ENCODE peak calls at places on chromosomes 7 and 10, in eight cellular contexts. A is AG04450, Q is IMR-90, V is cardiac muscle cell, N is WERI-Rb-1, J is mucosa of descending colon, E is Panc1, Z is heart left ventricle. X is an unnamed sample.

GRCh38 chr10:128994598-128995143 is 472.4 kb upstream of the MGMT start:
- DNase-seq in Q (no peak), V (no peak), N (no peak), J (no peak), A (no peak), Z (no peak), E (no peak), X (no peak)

GRCh38 chr7:114874170-114874569 is 47.7 kb upstream of the MDFIC start:
- DNase-seq in V (no peak), J (no peak), E (no peak), A (no peak), N (no peak), Q (no peak), Z (no peak), X (no peak)

GRCh38 chr7:3887071-3887691 is 586.1 kb downstream of the SDK1 start:
- DNase-seq in N (no peak), Z (no peak), Q (no peak), E (no peak), J (no peak), V (no peak), A (no peak), X (no peak)

GRCh38 chr10:120580651-120581259 is 123.7 kb downstream of the PLPP4 start:
- DNase-seq in N (no peak), E (no peak), V (no peak), J (no peak), Z (no peak), Q (no peak), A (no peak), X (no peak)

GRCh38 chr10:64041185-64041988 is 520.2 kb downstream of the REEP3 start:
- DNase-seq in V (peak), Q (peak), Z (peak), J (peak), A (peak), E (peak), N (peak), X (peak)

GRCh38 chr10:80146918-80147317 is 14.4 kb downstream of the PLAC9 start:
- DNase-seq in E (no peak), Q (no peak), V (no peak), J (no peak), N (no peak), Z (no peak), A (no peak), X (no peak)

GRCh38 chr7:38374507-38374906 is 101.1 kb upstream of the TARP start:
- DNase-seq in V (peak), J (no peak), Z (no peak), E (no peak), N (peak), Q (peak), A (no peak), X (no peak)

GRCh38 chr10:14162626-14163344 is 167.9 kb downstream of the FRMD4A start:
- DNase-seq in Z (no peak), Q (no peak), E (no peak), N (no peak), J (no peak), A (no peak), V (no peak), X (no peak)

GRCh38 chr7:4045450-4045849 is 636.6 kb upstream of the FOXK1 start:
- DNase-seq in A (no peak), J (no peak), Q (no peak), V (no peak), E (no peak), N (no peak), Z (no peak), X (no peak)

GRCh38 chr10:76080406-76080805 is 649.0 kb downstream of the LRMDA start:
- DNase-seq in Z (no peak), A (peak), E (no peak), N (no peak), Q (peak), J (no peak), V (peak), X (peak)

GRCh38 chr7:95199779-95200558 is 124.4 kb downstream of the PON1 start:
- DNase-seq in Q (peak), N (peak), J (no peak), Z (no peak), A (peak), V (peak), E (peak), X (no peak)

GRCh38 chr7:11533229-11533820 is 298.7 kb downstream of the THSD7A start:
- DNase-seq in Q (no peak), Z (no peak), N (no peak), A (no peak), E (no peak), J (no peak), V (peak), X (no peak)

GRCh38 chr7:92785923-92786322 is 50.5 kb downstream of the CDK6 start:
- DNase-seq in Z (no peak), V (peak), A (no peak), N (no peak), J (no peak), Q (peak), E (no peak), X (no peak)

GRCh38 chr10:9501944-9502343 is 1447.5 kb downstream of the GATA3 start:
- DNase-seq in N (no peak), A (no peak), Z (no peak), J (no peak), V (no peak), Q (no peak), E (no peak), X (no peak)

GRCh38 chr10:31929260-31929985 is 792 bp upstream of the ARHGAP12 start:
- DNase-seq in A (no peak), E (no peak), Q (no peak), V (peak), Z (peak), N (peak), J (peak), X (no peak)

GRCh38 chr7:44073664-44074348 is 8.4 kb upstream of the PGAM2 start:
- DNase-seq in J (peak), N (no peak), E (no peak), Q (peak), V (no peak), A (no peak), Z (peak), X (no peak)

GRCh38 chr7:26675143-26675887 is 189.1 kb downstream of the SKAP2 start:
- DNase-seq in J (no peak), Q (peak), N (no peak), Z (no peak), V (no peak), A (peak), E (no peak), X (no peak)

GRCh38 chr10:18738835-18739234 is 79.6 kb downstream of the ARL5B start:
- DNase-seq in N (no peak), V (peak), Q (peak), Z (no peak), E (no peak), A (peak), J (no peak), X (peak)

GRCh38 chr10:94299417-94299816 is 63.3 kb downstream of the NOC3L start:
- DNase-seq in A (no peak), E (no peak), V (peak), Z (no peak), Q (peak), N (no peak), J (no peak), X (peak)

GRCh38 chr10:95758351-95759025 is 2.5 kb downstream of the ENTPD1 start:
- DNase-seq in E (no peak), N (no peak), V (no peak), Z (no peak), A (no peak), Q (peak), J (no peak), X (no peak)

GRCh38 chr7:119903090-119903489 is 369.9 kb upstream of the KCND2 start:
- DNase-seq in Q (no peak), Z (no peak), A (no peak), J (no peak), N (no peak), E (no peak), V (no peak), X (no peak)

GRCh38 chr7:37377231-37377630 is 71.4 kb downstream of the ELMO1 start:
- DNase-seq in Q (no peak), N (no peak), A (no peak), J (no peak), Z (no peak), V (no peak), E (no peak), X (no peak)

GRCh38 chr7:78151229-78151628 is 352.7 kb downstream of the PHTF2 start:
- DNase-seq in E (no peak), N (no peak), A (peak), Q (peak), Z (no peak), J (no peak), V (peak), X (peak)

GRCh38 chr7:94420321-94420720 is 25.6 kb downstream of the COL1A2 start:
- DNase-seq in N (no peak), A (no peak), Z (no peak), E (no peak), V (peak), J (no peak), Q (peak), X (no peak)

GRCh38 chr7:89607797-89608196 is 546.5 kb upstream of the STEAP1 start:
- DNase-seq in E (no peak), V (no peak), N (no peak), Q (no peak), J (no peak), Z (no peak), A (no peak), X (no peak)

GRCh38 chr10:64093304-64093703 is 572.1 kb downstream of the REEP3 start:
- DNase-seq in J (no peak), Q (no peak), E (no peak), Z (no peak), A (no peak), V (no peak), N (no peak), X (no peak)

GRCh38 chr7:37982423-37982822 is 62.0 kb downstream of the EPDR1 start:
- DNase-seq in N (no peak), Q (no peak), E (no peak), A (no peak), J (no peak), Z (peak), V (peak), X (no peak)

GRCh38 chr10:7279303-7279702 is 131.5 kb downstream of the SFMBT2 start:
- DNase-seq in A (no peak), E (no peak), J (no peak), Q (no peak), V (no peak), Z (no peak), N (no peak), X (no peak)

GRCh38 chr7:112965506-112965905 is 121.1 kb downstream of the GPR85 start:
- DNase-seq in E (no peak), J (no peak), A (no peak), V (no peak), N (no peak), Q (no peak), Z (no peak), X (no peak)

GRCh38 chr7:8277394-8277982 is 15.5 kb upstream of the ICA1 start:
- DNase-seq in V (no peak), A (no peak), Q (no peak), E (peak), J (no peak), N (no peak), Z (no peak), X (no peak)

GRCh38 chr7:22442187-22442886 is 57.7 kb downstream of the STEAP1B start:
- DNase-seq in J (peak), Z (no peak), E (no peak), A (no peak), N (no peak), V (no peak), Q (no peak), X (no peak)

GRCh38 chr7:22853674-22854157 is 31.1 kb upstream of the TOMM7 start:
- DNase-seq in J (no peak), E (no peak), V (peak), N (no peak), Z (no peak), Q (no peak), A (no peak), X (no peak)

DNA sequence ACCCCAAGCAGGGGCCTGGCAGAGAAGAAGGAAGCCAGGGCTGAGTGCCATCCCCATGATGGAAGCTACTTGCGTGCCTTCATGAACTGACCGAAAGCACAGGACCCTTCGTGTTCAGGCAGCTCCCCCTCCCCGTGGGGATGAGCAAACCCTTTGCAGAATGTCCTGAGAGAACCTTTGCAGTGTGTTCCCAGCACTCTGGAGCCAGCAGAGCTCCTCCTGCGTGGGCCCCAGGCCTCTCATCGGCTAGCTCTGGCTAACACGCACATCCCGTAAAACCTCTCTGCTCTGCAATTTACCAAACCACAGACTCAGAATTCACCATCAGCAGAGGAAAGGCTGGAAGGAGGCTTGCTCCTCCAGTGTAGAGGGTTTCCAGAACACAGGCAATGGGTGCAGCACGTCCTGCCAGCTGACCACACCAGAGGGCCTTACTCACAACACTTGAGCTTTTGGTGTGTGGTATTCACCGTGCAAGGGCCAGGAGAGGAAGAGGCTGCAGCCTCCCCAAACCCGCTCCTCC is 3.1 kb downstream of the SH3PXD2A start:
- DNase-seq in J (no peak), A (no peak), E (no peak), V (peak), N (no peak), Q (peak), Z (peak), X (peak)
- H3K4me3 ChIP-seq in J (no peak), A (peak), E (no peak), V (peak), N (no peak), Q (no peak), Z (no peak), X (no peak)

GRCh38 chr7:156234192-156234591 is 406.4 kb upstream of the RNF32 start:
- DNase-seq in J (no peak), V (no peak), A (no peak), E (no peak), Q (no peak), N (no peak), Z (no peak), X (no peak)
- TF ChIP-seq CTCF in J (no peak), V (no peak), A (no peak), E (no peak), Q (no peak), N (no peak), Z (no peak), X (no peak)

DNA sequence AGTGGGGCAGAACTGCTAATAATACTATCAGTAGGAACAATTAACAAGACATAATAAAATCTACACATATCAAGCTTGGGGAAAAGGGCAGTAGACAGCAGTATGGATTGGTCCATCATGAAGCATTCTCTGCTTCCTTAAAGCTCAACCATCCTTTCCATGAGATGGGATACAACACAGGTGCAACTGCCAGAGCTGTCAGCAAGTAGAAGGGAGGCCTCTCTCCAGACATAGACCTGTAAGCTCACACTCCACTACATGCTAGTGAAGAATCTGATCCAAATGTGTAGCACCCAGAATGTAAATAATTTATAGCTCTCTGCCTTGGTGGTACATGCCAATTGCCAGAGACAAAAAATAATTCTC is 41.5 kb upstream of the ANAPC16 start:
- DNase-seq in J (no peak), A (no peak), Z (no peak), E (no peak), V (no peak), N (no peak), Q (no peak), X (no peak)
- H3K4me3 ChIP-seq in J (no peak), A (no peak), Z (no peak), E (no peak), V (no peak), N (no peak), Q (no peak), X (no peak)

GRCh38 chr10:131574707-131575430 is 263.3 kb upstream of the TCERG1L start:
- DNase-seq in Z (no peak), Q (no peak), N (no peak), V (no peak), J (no peak), E (no peak), A (no peak), X (no peak)
- TF ChIP-seq CTCF in Z (no peak), Q (no peak), N (no peak), V (no peak), J (no peak), E (no peak), A (no peak), X (no peak)

GRCh38 chr10:44382131-44382858 is 2.6 kb downstream of the CXCL12 start:
- DNase-seq in Q (no peak), E (no peak), N (no peak), J (no peak), Z (no peak), V (peak), A (no peak), X (no peak)
- H3K4me3 ChIP-seq in Q (no peak), E (no peak), N (no peak), J (no peak), Z (peak), V (peak), A (peak), X (peak)

DNA sequence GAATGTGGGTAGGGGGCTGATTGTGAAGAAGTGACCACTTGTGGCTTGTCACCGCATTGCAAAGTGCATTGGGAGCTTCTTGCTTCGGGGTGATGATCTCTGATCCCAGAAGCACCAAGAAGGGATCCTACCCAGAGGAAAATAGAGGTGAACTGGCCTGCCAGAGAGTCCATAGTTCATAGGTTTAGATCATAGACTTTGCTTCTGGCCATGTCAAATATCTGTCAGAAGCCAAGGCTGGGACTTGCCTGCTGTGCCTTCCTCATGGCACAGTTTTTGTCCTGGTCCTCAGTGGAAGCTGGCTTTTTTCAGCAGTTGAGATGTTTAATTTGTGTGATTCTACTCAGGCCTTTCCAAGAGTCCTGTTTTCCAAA is 1.1 kb downstream of the ZSWIM8 start:
- DNase-seq in V (no peak), J (no peak), Q (no peak), N (no peak), Z (no peak), A (no peak), E (no peak), X (no peak)
- TF ChIP-seq CTCF in V (no peak), J (no peak), Q (no peak), N (no peak), Z (no peak), A (no peak), E (no peak), X (no peak)

DNA sequence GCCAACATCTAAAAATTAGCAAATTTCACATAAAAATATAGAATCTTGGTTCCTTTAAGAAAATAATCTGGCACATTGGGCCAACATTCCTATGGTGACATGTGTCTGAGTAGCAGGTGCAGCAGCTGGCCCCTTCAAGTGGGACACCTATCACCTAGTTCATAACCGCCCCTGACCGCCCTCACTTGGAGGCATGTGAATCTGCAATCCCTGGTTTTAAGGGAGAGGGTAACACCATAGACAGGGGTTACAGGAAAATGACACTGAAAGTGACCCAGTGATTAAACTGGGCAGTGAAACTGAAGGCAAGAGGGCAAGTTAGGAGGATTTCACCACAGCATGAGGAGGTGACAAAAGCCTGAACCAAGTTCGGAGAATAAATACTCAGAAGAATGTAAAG is 1.1 kb downstream of the RSU1 start:
- DNase-seq in Q (no peak), A (no peak), V (no peak), J (no peak), N (no peak), Z (no peak), E (no peak), X (no peak)
- H3K4me3 ChIP-seq in Q (peak), A (peak), V (no peak), J (no peak), N (no peak), Z (peak), E (peak), X (peak)